ENCODE peak calls at places on chromosomes 12 and 14, in four cellular contexts. K is left ventricle myocardium inferior, Z is hepatocyte, C is HCT116. M is an unnamed sample.

GRCh38 chr12:46005151-46005797 is 14.9 kb upstream of the SCAF11 start:
- DNase-seq in C (no peak), K (no peak), Z (no peak), M (no peak)

GRCh38 chr12:117226505-117226904 is 36.2 kb upstream of the FBXO21 start:
- DNase-seq in Z (no peak), C (no peak), K (no peak), M (no peak)

GRCh38 chr12:118549506-118550109 is 173.3 kb downstream of the SUDS3 start:
- DNase-seq in C (no peak), Z (no peak), K (no peak), M (no peak)

GRCh38 chr14:81559385-81559784 is 25.7 kb upstream of the SEL1L start:
- DNase-seq in C (no peak), Z (no peak), K (no peak), M (no peak)

GRCh38 chr12:58917699-58918334 is 2.5 kb downstream of the LRIG3 start:
- DNase-seq in K (no peak), Z (no peak), C (no peak), M (no peak)

GRCh38 chr12:9673404-9674225 is 4.1 kb downstream of the CLEC2D start:
- DNase-seq in K (peak), C (peak), Z (peak), M (peak)

GRCh38 chr14:54597795-54598443 is 31.0 kb downstream of the SAMD4A start:
- DNase-seq in C (no peak), K (no peak), Z (no peak), M (no peak)

GRCh38 chr12:119594399-119594730 is 791 bp downstream of the TMEM233 start:
- DNase-seq in K (no peak), Z (no peak), C (no peak), M (no peak)

GRCh38 chr14:99143126-99143525 is 128.9 kb downstream of the BCL11B start:
- DNase-seq in Z (no peak), C (no peak), K (no peak), M (no peak)

GRCh38 chr14:97013878-97014277 is 216.7 kb downstream of the VRK1 start:
- DNase-seq in K (no peak), Z (no peak), C (no peak), M (no peak)

GRCh38 chr12:53499261-53500118 is at the start of gene MAP3K12:
- DNase-seq in C (no peak), Z (peak), K (peak), M (peak)

GRCh38 chr14:38721822-38722431 is 381.1 kb downstream of the SEC23A start:
- DNase-seq in Z (peak), K (peak), C (peak), M (no peak)

GRCh38 chr12:121719926-121720414 is 7.4 kb downstream of the TMEM120B start:
- DNase-seq in Z (peak), C (no peak), K (no peak), M (no peak)

GRCh38 chr12:76047060-76047459 is 15.5 kb upstream of the PHLDA1 start:
- DNase-seq in Z (no peak), K (no peak), C (no peak), M (no peak)

GRCh38 chr12:101909646-101910045 is 32.3 kb downstream of the DRAM1 start:
- DNase-seq in K (no peak), C (no peak), Z (no peak), M (no peak)

GRCh38 chr14:21933681-21934080 is 260.1 kb upstream of the OR4E1 start:
- DNase-seq in C (no peak), Z (peak), K (no peak), M (no peak)

GRCh38 chr12:2722806-2723205 is 72.0 kb upstream of the FKBP4 start:
- DNase-seq in C (no peak), Z (no peak), K (no peak), M (no peak)

GRCh38 chr14:65847065-65847847 is 434.7 kb downstream of the FUT8 start:
- DNase-seq in K (no peak), Z (no peak), C (no peak), M (no peak)

GRCh38 chr12:13171921-13172859 is 24.3 kb upstream of the EMP1 start:
- DNase-seq in C (no peak), Z (peak), K (no peak), M (no peak)

GRCh38 chr12:53754633-53755261 is 3.0 kb upstream of the CISTR start:
- DNase-seq in Z (no peak), K (no peak), C (no peak), M (no peak)

GRCh38 chr14:90818715-90819114 is 2.5 kb upstream of the TTC7B start:
- DNase-seq in K (no peak), Z (no peak), C (no peak), M (no peak)

GRCh38 chr14:90814806-90815566 is 1.2 kb downstream of the TTC7B start:
- DNase-seq in C (no peak), Z (no peak), K (no peak), M (no peak)

GRCh38 chr14:90816686-90817436 is 631 bp upstream of the TTC7B start:
- DNase-seq in Z (no peak), C (no peak), K (no peak), M (no peak)

GRCh38 chr14:90815567-90815816 is 738 bp downstream of the TTC7B start:
- DNase-seq in K (no peak), C (no peak), Z (no peak), M (no peak)

DNA sequence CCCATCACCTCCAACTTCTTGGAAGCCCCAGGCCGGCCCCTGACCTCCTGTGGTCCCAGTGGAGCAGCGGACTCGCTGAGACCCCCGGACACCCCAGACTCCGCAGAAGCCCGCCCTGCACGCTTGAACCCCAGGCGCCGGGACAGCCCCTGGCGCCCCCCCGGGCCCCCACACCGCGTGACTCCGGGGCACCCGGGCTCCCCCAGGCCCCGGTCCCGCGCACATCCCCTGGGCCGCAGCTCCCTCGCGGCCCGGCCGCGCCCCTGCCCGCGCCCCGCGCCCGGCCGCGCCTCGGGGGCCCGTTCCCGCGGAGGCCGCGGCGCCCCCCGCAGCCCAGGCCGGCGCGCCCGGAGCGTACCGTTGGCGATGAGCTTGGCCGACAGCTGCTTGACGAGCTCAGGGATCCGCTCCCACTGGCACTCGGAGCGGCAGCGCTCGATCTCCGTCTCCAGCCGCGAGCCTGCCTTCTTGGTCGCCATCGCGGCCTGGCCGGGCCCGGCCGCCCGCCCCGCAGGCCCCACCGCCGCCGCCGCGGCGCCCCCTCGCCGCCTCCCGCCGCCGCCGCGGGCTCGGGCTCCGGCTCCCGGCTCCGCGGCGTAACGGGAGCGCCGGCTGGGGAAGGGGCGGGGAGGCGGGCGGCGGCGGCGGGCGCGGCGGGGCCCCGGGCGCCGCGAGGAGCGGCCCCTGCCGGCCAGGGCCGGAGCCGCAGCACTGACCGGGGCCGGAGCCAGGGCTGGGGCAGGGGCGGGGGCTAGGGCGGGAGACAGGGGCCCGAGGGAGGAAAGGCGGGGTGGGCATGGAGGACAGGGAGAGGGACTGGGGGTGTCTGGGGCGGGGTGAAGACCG is at the start of gene TTC7B:
- DNase-seq in Z (peak), K (peak), C (no peak), M (peak)
- TF ChIP-seq CTCF in Z (peak), K (peak), C (peak), M (no peak)

DNA sequence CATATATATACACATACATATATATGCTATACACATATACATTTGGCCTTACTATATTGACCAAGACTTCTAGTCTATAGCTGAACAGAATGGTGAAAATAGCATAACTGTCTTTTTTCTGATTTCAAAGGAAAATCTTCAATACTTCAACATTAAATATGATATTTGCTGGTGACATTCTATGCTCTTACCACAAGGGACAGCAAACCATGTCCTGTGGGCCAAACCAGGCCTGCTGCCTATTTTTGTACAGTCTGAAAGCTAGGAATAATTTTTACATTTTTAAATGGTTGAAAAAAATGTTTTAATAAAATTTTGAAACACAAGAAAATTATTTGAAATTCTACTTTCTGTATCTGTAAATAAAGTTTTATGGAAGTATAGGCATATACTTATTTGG is 63.6 kb downstream of the EML5 start:
- DNase-seq in C (no peak), Z (no peak), K (no peak), M (no peak)
- TF ChIP-seq CTCF in C (peak), Z (no peak), K (peak), M (no peak)

DNA sequence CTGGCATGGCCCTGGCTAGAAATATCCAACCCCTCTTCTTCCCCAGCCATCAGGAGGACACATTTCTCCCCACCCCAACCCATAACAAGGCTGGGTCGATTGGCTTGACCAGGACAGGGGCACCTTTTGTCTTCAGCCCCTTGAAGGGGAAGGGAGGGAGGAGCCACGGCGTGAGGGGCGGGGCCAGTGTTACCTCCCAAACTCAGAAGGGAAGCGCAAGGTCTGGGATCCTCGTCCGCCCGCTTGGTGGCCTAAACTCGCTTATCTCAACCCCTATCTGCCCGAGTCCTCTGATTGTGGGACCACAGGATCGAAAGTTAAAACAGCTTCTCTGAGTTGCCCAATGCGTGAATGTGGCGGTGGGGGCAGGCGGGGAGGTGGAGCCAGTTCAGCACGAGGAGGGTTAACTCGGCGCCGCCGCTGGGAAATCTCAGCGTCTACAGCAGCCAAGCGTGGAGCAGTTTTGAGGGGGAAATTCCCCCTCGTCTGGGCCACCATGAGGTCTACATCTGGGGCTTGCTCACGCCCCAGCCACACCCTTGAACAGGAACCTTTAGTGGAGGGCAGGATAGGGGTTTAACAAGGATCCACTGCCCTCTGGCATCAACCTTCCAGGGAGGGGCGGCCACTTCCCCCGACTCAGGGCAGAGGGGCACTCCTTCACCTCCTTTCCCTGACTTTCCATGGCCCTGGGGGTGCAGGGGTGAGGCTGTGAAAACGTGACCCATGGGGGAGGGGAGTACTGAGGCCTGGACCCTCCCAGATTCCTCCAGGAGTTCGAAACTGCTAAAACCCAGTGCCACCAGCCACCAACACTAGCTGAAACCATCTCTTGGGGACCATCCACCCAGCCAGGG is 745 bp downstream of the STAT6 start:
- DNase-seq in Z (peak), C (no peak), K (peak), M (peak)
- TF ChIP-seq CTCF in Z (peak), C (no peak), K (peak), M (no peak)

GRCh38 chr14:35292051-35292769 is at the start of gene PSMA6:
- DNase-seq in Z (peak), C (peak), K (peak), M (peak)
- TF ChIP-seq CTCF in Z (no peak), C (no peak), K (no peak), M (no peak)

DNA sequence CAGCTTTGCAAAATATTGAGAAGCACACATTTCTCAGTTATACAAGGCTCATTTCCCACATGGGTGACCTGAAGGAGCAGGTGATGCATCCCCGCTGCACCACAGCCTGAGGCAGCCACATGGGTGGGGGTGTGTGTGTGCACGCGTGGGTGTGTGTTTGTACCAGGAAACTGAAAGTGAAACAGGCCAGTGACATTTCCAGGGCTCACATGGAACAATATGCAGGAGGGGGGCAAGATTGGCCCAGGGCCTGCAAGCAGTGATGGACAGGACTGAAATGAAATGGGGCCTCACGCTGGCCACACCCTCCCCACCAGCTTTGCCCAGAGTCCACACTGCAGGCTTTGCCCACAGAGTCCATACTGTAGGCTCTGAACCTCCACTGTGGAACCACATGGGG is 154.2 kb upstream of the PARP11 start:
- DNase-seq in C (no peak), K (no peak), Z (peak), M (peak)
- TF ChIP-seq CTCF in C (no peak), K (no peak), Z (no peak), M (no peak)

GRCh38 chr14:36863271-36863670 is 201.6 kb downstream of the PAX9 start:
- DNase-seq in K (no peak), C (no peak), Z (no peak), M (no peak)
- TF ChIP-seq CTCF in K (no peak), C (peak), Z (no peak), M (no peak)

DNA sequence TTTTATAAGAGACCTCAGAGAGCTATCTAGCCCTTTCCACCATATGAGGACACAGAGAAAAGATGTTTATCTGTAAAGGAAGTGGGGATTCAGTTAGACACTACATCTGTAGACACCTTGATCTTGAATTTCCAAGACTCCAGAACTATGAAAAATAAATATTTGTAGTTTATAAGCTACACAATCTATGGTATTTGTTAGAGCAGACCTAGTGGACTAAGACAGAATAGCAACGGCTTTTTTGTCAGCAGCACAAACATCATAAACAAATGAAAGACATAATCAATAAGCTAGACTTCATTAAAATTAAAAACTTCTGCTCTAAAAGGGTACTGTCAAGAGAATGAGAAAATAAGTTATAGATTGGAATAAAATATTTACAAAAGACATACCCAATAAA is 810.1 kb downstream of the FSCB start:
- DNase-seq in K (no peak), C (no peak), Z (no peak), M (no peak)
- TF ChIP-seq CTCF in K (no peak), C (peak), Z (no peak), M (no peak)

GRCh38 chr12:95342008-95342407 is 124.4 kb downstream of the VEZT start:
- DNase-seq in K (no peak), Z (no peak), C (no peak), M (no peak)

GRCh38 chr12:95337176-95337575 is 119.6 kb downstream of the VEZT start:
- DNase-seq in Z (no peak), K (no peak), C (no peak), M (no peak)

GRCh38 chr12:95335948-95336347 is 118.3 kb downstream of the VEZT start:
- DNase-seq in K (no peak), Z (no peak), C (no peak), M (no peak)

GRCh38 chr12:95339086-95339788 is 121.6 kb downstream of the VEZT start:
- DNase-seq in C (no peak), Z (no peak), K (no peak), M (no peak)

DNA sequence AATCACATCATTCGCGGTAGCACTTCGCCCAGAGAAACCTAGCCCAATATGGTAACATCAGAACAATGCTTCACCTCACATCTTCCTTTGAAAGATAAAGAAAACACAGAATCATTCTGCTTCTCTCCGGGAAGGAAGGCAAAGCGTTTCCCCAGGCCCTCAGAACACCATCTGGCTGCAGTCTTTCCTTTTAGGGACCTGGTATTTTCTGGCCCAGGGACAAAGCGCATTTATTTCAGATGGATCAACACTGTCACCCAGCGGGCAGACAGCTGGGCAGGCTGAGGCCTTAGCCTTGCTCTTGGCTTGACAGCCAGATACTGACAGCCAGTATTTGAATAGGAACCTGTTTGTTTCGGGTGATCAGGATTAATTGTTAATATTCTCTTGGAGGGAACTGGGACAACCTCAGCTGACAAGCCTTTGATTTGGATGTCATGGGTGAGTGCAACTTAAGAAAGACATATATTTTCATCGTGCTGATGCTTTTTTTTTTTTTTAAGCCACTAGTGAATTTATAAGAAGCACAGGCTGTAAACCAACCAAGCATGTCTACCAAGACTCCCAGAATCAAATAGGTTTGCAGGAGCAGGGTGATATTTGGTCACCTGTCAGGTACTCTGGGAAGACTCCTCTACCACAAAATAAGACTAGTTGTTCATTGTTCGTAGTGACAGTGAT is 118.9 kb downstream of the VEZT start:
- DNase-seq in C (peak), Z (peak), K (peak), M (peak)
- TF ChIP-seq CTCF in C (peak), Z (peak), K (peak), M (peak)

GRCh38 chr14:50010752-50011151 is 105.6 kb downstream of the VCPKMT start:
- DNase-seq in K (no peak), Z (no peak), C (no peak), M (no peak)

GRCh38 chr14:50003213-50004021 is 110.5 kb downstream of the ARF6 start:
- DNase-seq in Z (peak), C (peak), K (peak), M (peak)

GRCh38 chr14:50006141-50006540 is 110.2 kb downstream of the VCPKMT start:
- DNase-seq in Z (no peak), C (no peak), K (no peak), M (no peak)

GRCh38 chr14:50008562-50009355 is 107.6 kb downstream of the VCPKMT start:
- DNase-seq in Z (no peak), C (no peak), K (no peak), M (no peak)

GRCh38 chr14:50007123-50007903 is 109.1 kb downstream of the VCPKMT start:
- DNase-seq in K (no peak), C (no peak), Z (peak), M (no peak)
- TF ChIP-seq CTCF in K (no peak), C (peak), Z (no peak), M (no peak)

GRCh38 chr14:20606190-20606901 is 15.2 kb upstream of the RNASE12 start:
- DNase-seq in K (no peak), C (no peak), Z (peak), M (no peak)
- TF ChIP-seq CTCF in K (peak), C (peak), Z (peak), M (peak)

M was measured in lower lobe of right lung.